ENCODE peak calls at places on chromosome 2, in six cellular contexts. G is GM13976; W is HuH-7.5; B is stimulated activated CD4-positive, alpha-beta T cell treated with anti-CD3 and anti-CD28 coated beads, Interleukin-4, amount 100 ng/mL, for 4 hours; U is transverse colon; Z is colonic mucosa. O is an unnamed sample.

GRCh38 chr2:72111061-72111460 is 36.6 kb downstream of the CYP26B1 start:
- DNase-seq in U (no peak), B (no peak), G (no peak), W (no peak), Z (peak), O (no peak)

GRCh38 chr2:174681983-174682577 is 82.2 kb downstream of the CHRNA1 start:
- DNase-seq in B (peak), Z (peak), U (peak), G (peak), W (peak), O (peak)

GRCh38 chr2:36178384-36178783 is 177.2 kb upstream of the CRIM1 start:
- DNase-seq in G (no peak), B (no peak), W (no peak), U (no peak), Z (no peak), O (no peak)

GRCh38 chr2:233372855-233373254 is 18.6 kb downstream of the DGKD start:
- DNase-seq in B (no peak), W (no peak), U (no peak), G (no peak), Z (no peak), O (no peak)

GRCh38 chr2:46164581-46165301 is 132.5 kb upstream of the EPAS1 start:
- DNase-seq in G (no peak), U (peak), Z (peak), B (no peak), W (no peak), O (no peak)

GRCh38 chr2:98457045-98457696 is 12.5 kb downstream of the INPP4A start:
- DNase-seq in U (no peak), W (no peak), B (no peak), Z (no peak), G (no peak), O (no peak)

GRCh38 chr2:196489366-196489765 is 150.1 kb upstream of the CCDC150 start:
- DNase-seq in Z (no peak), G (no peak), B (no peak), W (no peak), U (no peak), O (no peak)

GRCh38 chr2:232927041-232927792 is 57.2 kb downstream of the SNORC start:
- DNase-seq in W (no peak), G (peak), Z (peak), B (no peak), U (no peak), O (no peak)

GRCh38 chr2:136664713-136665112 is 100.6 kb upstream of the THSD7B start:
- DNase-seq in G (no peak), B (no peak), W (no peak), Z (no peak), U (no peak), O (no peak)

GRCh38 chr2:11248-11941 is 34.9 kb downstream of the FAM110C start:
- DNase-seq in Z (peak), B (peak), U (peak), G (no peak), W (no peak), O (no peak)

GRCh38 chr2:219030177-219030940 is 11.0 kb downstream of the CFAP65 start:
- DNase-seq in Z (no peak), W (no peak), B (no peak), U (no peak), G (no peak), O (no peak)

GRCh38 chr2:171158790-171159325 is 1.8 kb downstream of the TLK1 start:
- DNase-seq in G (no peak), B (no peak), U (no peak), W (peak), Z (no peak), O (no peak)

O was measured in activated B cell treated with CpG ODN at 0.5 μM for 24 hours.